ENCODE peak calls at places on chromosomes 16 and 17, in five cellular contexts. One of them, this sample, is unnamed.

GRCh38 chr16:66678314-66678713 is 18.2 kb downstream of the CMTM4 start:
- DNase-seq in CD4-positive, alpha-beta T cell: no peak
- DNase-seq in endothelial cell: no peak
- DNase-seq in AG04450: no peak
- DNase-seq in Caco-2: no peak
- DNase-seq in this sample: no peak

GRCh38 chr16:20916927-20917326 is 16.4 kb downstream of the LYRM1 start:
- DNase-seq in Caco-2: no peak
- DNase-seq in endothelial cell: no peak
- DNase-seq in AG04450: no peak
- DNase-seq in CD4-positive, alpha-beta T cell: no peak
- DNase-seq in this sample: no peak

GRCh38 chr16:10744370-10745030 is 858 bp downstream of the NUBP1 start:
- DNase-seq in endothelial cell: no peak
- DNase-seq in Caco-2: no peak
- DNase-seq in CD4-positive, alpha-beta T cell: no peak
- DNase-seq in AG04450: no peak
- DNase-seq in this sample: no peak

GRCh38 chr16:23514381-23515152 is 4.3 kb upstream of the GGA2 start:
- DNase-seq in Caco-2: no peak
- DNase-seq in AG04450: no peak
- DNase-seq in endothelial cell: no peak
- DNase-seq in CD4-positive, alpha-beta T cell: no peak
- DNase-seq in this sample: no peak

GRCh38 chr17:38590988-38591758 is 14.6 kb downstream of the SRCIN1 start:
- DNase-seq in CD4-positive, alpha-beta T cell: no peak
- DNase-seq in AG04450: no peak
- DNase-seq in Caco-2: no peak
- DNase-seq in endothelial cell: no peak
- DNase-seq in this sample: peak; percentile 73

GRCh38 chr16:17474572-17474971 is 3.8 kb upstream of the XYLT1 start:
- DNase-seq in AG04450: no peak
- DNase-seq in endothelial cell: no peak
- DNase-seq in Caco-2: no peak
- DNase-seq in CD4-positive, alpha-beta T cell: no peak
- DNase-seq in this sample: no peak

GRCh38 chr17:6627019-6627418 is 13.5 kb downstream of the KIAA0753 start:
- DNase-seq in endothelial cell: no peak
- DNase-seq in CD4-positive, alpha-beta T cell: no peak
- DNase-seq in AG04450: no peak
- DNase-seq in Caco-2: no peak
- DNase-seq in this sample: no peak

GRCh38 chr17:71516149-71516548 is 604.7 kb upstream of the SOX9 start:
- DNase-seq in endothelial cell: no peak
- DNase-seq in Caco-2: no peak
- DNase-seq in AG04450: no peak
- DNase-seq in CD4-positive, alpha-beta T cell: no peak
- DNase-seq in this sample: no peak

GRCh38 chr17:45256114-45256966 is 5.6 kb downstream of the SPATA32 start:
- DNase-seq in endothelial cell: no peak
- DNase-seq in CD4-positive, alpha-beta T cell: no peak
- DNase-seq in AG04450: no peak
- DNase-seq in Caco-2: no peak
- DNase-seq in this sample: no peak

GRCh38 chr17:43212641-43213490 is 1.2 kb downstream of the TMEM106A start:
- DNase-seq in Caco-2: peak; percentile 28
- DNase-seq in CD4-positive, alpha-beta T cell: no peak
- DNase-seq in endothelial cell: no peak
- DNase-seq in AG04450: no peak
- DNase-seq in this sample: no peak

GRCh38 chr16:54722210-54722676 is 208.4 kb upstream of the IRX5 start:
- DNase-seq in AG04450: no peak
- DNase-seq in endothelial cell: no peak
- DNase-seq in CD4-positive, alpha-beta T cell: no peak
- DNase-seq in Caco-2: no peak
- DNase-seq in this sample: no peak

GRCh38 chr17:79920751-79921410 is 81.6 kb upstream of the CBX4 start:
- DNase-seq in CD4-positive, alpha-beta T cell: no peak
- DNase-seq in endothelial cell: no peak
- DNase-seq in AG04450: no peak
- DNase-seq in Caco-2: no peak
- DNase-seq in this sample: no peak

GRCh38 chr16:73202176-73202729 is 154.3 kb upstream of the ZFHX3 start:
- DNase-seq in CD4-positive, alpha-beta T cell: no peak
- DNase-seq in endothelial cell: no peak
- DNase-seq in AG04450: peak; percentile 93
- DNase-seq in Caco-2: peak; percentile 40
- DNase-seq in this sample: no peak

GRCh38 chr17:6092923-6093468 is 22.8 kb downstream of the WSCD1 start:
- DNase-seq in endothelial cell: no peak
- DNase-seq in CD4-positive, alpha-beta T cell: no peak
- DNase-seq in Caco-2: no peak
- DNase-seq in AG04450: no peak
- DNase-seq in this sample: no peak

DNA sequence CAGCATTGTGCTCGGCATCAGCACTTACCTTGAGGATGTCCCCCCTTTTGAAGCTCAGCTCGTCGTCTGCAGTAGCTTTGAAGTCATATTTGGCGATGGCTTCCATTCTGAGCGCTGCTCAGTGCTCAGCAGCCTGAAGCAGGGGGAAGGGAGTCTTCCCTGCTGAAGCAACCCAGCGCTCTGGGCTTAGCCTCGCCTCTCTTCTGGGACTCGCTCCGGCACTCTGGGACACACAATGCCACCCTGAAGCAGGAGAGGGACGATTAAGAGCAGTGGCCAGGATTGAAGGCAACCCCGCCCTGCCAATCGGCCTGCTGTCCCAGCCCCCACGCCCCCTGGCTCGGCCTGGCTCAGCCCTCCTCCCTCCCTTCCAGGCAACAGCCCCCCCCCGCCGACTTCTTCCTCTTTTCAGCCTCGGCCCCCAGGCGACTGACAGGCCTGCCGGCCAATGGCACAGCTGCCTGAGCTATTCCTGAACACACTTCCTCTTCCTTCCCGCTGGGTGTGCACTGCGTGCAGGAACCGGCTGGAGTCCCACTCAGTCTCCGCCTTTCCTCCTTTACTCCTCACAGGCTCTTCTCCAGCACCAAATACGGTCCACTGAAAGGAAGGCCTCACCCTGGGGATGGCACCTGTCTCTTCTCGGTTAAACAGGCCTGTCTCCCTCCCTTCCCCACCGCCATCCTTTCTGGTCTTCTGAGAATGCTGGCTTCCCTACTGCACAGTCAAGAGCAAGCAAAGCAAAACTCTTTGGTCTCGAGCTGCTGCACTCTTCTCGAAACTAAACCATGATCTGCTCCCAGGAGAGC is 11.8 kb downstream of the GRB2 start:
- DNase-seq in AG04450: peak; percentile 96
- DNase-seq in Caco-2: peak; percentile 99
- DNase-seq in endothelial cell: peak; percentile 94
- DNase-seq in CD4-positive, alpha-beta T cell: peak; percentile 37
- DNase-seq in this sample: peak; percentile 98
- TF ChIP-seq CTCF in AG04450: no peak
- TF ChIP-seq CTCF in Caco-2: peak; percentile 5
- TF ChIP-seq CTCF in endothelial cell: no peak
- TF ChIP-seq CTCF in CD4-positive, alpha-beta T cell: no peak
- TF ChIP-seq CTCF in this sample: peak; percentile 15

GRCh38 chr16:72104905-72105304 is 11.3 kb downstream of the DHX38 start:
- DNase-seq in endothelial cell: no peak
- DNase-seq in Caco-2: no peak
- DNase-seq in CD4-positive, alpha-beta T cell: no peak
- DNase-seq in AG04450: no peak
- DNase-seq in this sample: no peak

GRCh38 chr16:72094266-72094610 is 591 bp downstream of the DHX38 start:
- DNase-seq in CD4-positive, alpha-beta T cell: no peak
- DNase-seq in Caco-2: no peak
- DNase-seq in endothelial cell: no peak
- DNase-seq in AG04450: no peak
- DNase-seq in this sample: no peak

GRCh38 chr16:72101195-72101594 is 7.5 kb downstream of the DHX38 start:
- DNase-seq in AG04450: no peak
- DNase-seq in CD4-positive, alpha-beta T cell: no peak
- DNase-seq in Caco-2: no peak
- DNase-seq in endothelial cell: no peak
- DNase-seq in this sample: no peak

GRCh38 chr16:72098936-72099335 is 5.3 kb downstream of the DHX38 start:
- DNase-seq in CD4-positive, alpha-beta T cell: no peak
- DNase-seq in endothelial cell: peak; percentile 20
- DNase-seq in AG04450: no peak
- DNase-seq in Caco-2: no peak
- DNase-seq in this sample: no peak

GRCh38 chr16:72099377-72099818 is 5.8 kb downstream of the DHX38 start:
- DNase-seq in CD4-positive, alpha-beta T cell: peak; percentile 21
- DNase-seq in endothelial cell: peak; percentile 75
- DNase-seq in AG04450: no peak
- DNase-seq in Caco-2: peak; percentile 70
- DNase-seq in this sample: no peak
- TF ChIP-seq CTCF in CD4-positive, alpha-beta T cell: peak; percentile 45
- TF ChIP-seq CTCF in endothelial cell: peak; percentile 27
- TF ChIP-seq CTCF in AG04450: peak; percentile 56
- TF ChIP-seq CTCF in Caco-2: peak; percentile 60
- TF ChIP-seq CTCF in this sample: peak; percentile 73

GRCh38 chr17:41437769-41438168 is 3.0 kb downstream of the KRT38 start:
- DNase-seq in endothelial cell: no peak
- DNase-seq in Caco-2: no peak
- DNase-seq in CD4-positive, alpha-beta T cell: no peak
- DNase-seq in AG04450: no peak
- DNase-seq in this sample: no peak
- TF ChIP-seq CTCF in endothelial cell: no peak
- TF ChIP-seq CTCF in Caco-2: no peak
- TF ChIP-seq CTCF in CD4-positive, alpha-beta T cell: no peak
- TF ChIP-seq CTCF in AG04450: no peak
- TF ChIP-seq CTCF in this sample: no peak

GRCh38 chr16:5064915-5065314 is 841 bp downstream of the C16orf89 start:
- DNase-seq in endothelial cell: no peak
- DNase-seq in AG04450: no peak
- DNase-seq in Caco-2: no peak
- DNase-seq in CD4-positive, alpha-beta T cell: no peak
- DNase-seq in this sample: peak; percentile 27

GRCh38 chr16:5065813-5066212 is at the start of gene C16orf89:
- DNase-seq in CD4-positive, alpha-beta T cell: no peak
- DNase-seq in Caco-2: no peak
- DNase-seq in AG04450: no peak
- DNase-seq in endothelial cell: no peak
- DNase-seq in this sample: peak; percentile 40

GRCh38 chr16:5065368-5065767 is 388 bp downstream of the C16orf89 start:
- DNase-seq in CD4-positive, alpha-beta T cell: no peak
- DNase-seq in Caco-2: no peak
- DNase-seq in AG04450: no peak
- DNase-seq in endothelial cell: no peak
- DNase-seq in this sample: peak; percentile 26

GRCh38 chr16:5062051-5062450 is 3.7 kb downstream of the C16orf89 start:
- DNase-seq in AG04450: no peak
- DNase-seq in CD4-positive, alpha-beta T cell: no peak
- DNase-seq in endothelial cell: no peak
- DNase-seq in Caco-2: no peak
- DNase-seq in this sample: peak; percentile 16

GRCh38 chr16:5062790-5063765 is 2.7 kb downstream of the C16orf89 start:
- DNase-seq in AG04450: no peak
- DNase-seq in CD4-positive, alpha-beta T cell: no peak
- DNase-seq in Caco-2: no peak
- DNase-seq in endothelial cell: no peak
- DNase-seq in this sample: peak; percentile 22
- TF ChIP-seq CTCF in AG04450: peak; percentile 5
- TF ChIP-seq CTCF in CD4-positive, alpha-beta T cell: no peak
- TF ChIP-seq CTCF in Caco-2: no peak
- TF ChIP-seq CTCF in endothelial cell: no peak
- TF ChIP-seq CTCF in this sample: no peak

DNA sequence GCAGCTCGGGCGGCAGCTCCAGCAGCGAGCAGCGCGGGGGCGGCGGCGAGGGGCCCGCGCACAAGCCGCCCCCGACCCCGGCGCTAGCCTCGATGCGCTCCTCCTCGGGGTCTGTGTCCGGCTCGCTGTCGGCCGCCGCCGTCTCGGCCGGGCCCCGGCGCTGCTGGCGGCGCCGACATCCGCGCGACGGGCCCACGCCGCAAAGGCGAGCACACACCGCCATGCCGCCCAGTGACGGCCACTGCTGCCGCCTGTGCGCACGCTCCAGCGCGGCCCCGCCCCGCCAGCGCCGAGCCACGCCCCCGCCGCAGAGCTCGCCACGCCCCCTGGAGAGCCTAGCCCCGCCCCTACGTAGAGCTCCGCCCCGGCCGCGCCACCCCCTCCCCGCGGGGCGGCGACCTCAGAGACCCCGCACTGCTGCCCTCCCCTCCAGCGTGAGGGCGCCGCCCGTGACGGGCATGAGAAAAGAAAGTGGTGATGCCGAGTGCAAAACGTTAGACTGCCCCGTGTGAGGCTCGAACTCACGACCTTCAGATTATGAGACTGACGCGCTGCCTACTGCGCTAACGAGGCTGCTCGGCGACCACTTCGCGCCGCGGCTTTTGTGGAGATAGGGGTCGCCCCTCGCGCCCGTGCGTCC is at the start of gene FBXO31:
- DNase-seq in CD4-positive, alpha-beta T cell: peak; percentile 94
- DNase-seq in Caco-2: peak; percentile 91
- DNase-seq in endothelial cell: peak; percentile 95
- DNase-seq in AG04450: peak; percentile 88
- DNase-seq in this sample: peak; percentile 81
- TF ChIP-seq CTCF in CD4-positive, alpha-beta T cell: no peak
- TF ChIP-seq CTCF in Caco-2: peak; percentile 12
- TF ChIP-seq CTCF in endothelial cell: no peak
- TF ChIP-seq CTCF in AG04450: no peak
- TF ChIP-seq CTCF in this sample: no peak

This sample was measured in CD14-positive monocyte.